ENCODE peak calls at places on chromosomes 13 and 19, in seven cellular contexts. G, L, C, J, Y, O and E are unnamed samples.

GRCh38 chr13:113143466-113144254 is 14.8 kb upstream of the PROZ start:
- DNase-seq in G (no peak), O (no peak), C (no peak), Y (no peak), L (no peak), J (no peak), E (no peak)

GRCh38 chr13:101343128-101343787 is 73.0 kb downstream of the NALCN start:
- DNase-seq in Y (no peak), J (no peak), L (no peak), G (no peak), C (no peak), O (no peak), E (no peak)

GRCh38 chr13:35086667-35087066 is 144.6 kb downstream of the NBEA start:
- DNase-seq in L (no peak), Y (no peak), G (no peak), J (no peak), C (no peak), O (no peak), E (no peak)

GRCh38 chr13:42102961-42103688 is 54.7 kb downstream of the DGKH start:
- DNase-seq in G (no peak), O (peak), J (no peak), Y (no peak), L (no peak), C (no peak), E (no peak)

GRCh38 chr13:113489171-113489548 is 1.4 kb downstream of the DCUN1D2 start:
- DNase-seq in J (no peak), C (no peak), G (no peak), O (no peak), Y (no peak), L (no peak), E (no peak)

GRCh38 chr19:35716735-35716984 is 1.1 kb upstream of the KMT2B start:
- DNase-seq in Y (no peak), C (no peak), G (no peak), J (no peak), O (no peak), L (no peak), E (no peak)

GRCh38 chr19:38250821-38251563 is 5.2 kb downstream of the PPP1R14A start:
- DNase-seq in L (peak), Y (no peak), J (peak), O (no peak), G (no peak), C (no peak), E (no peak)

GRCh38 chr19:35859414-35859813 is 2.7 kb downstream of the KIRREL2 start:
- DNase-seq in G (no peak), O (no peak), Y (no peak), L (no peak), C (no peak), J (no peak), E (no peak)

GRCh38 chr13:80340643-80341097 is 256 bp downstream of the SPRY2 start:
- DNase-seq in Y (no peak), G (peak), L (no peak), J (peak), O (no peak), C (peak), E (no peak)

GRCh38 chr13:38537026-38537425 is 149.9 kb upstream of the FREM2 start:
- DNase-seq in C (no peak), O (no peak), Y (no peak), L (no peak), G (no peak), J (no peak), E (no peak)

GRCh38 chr13:52450012-52450792 is at the start of gene VPS36:
- DNase-seq in G (peak), O (peak), C (peak), L (peak), Y (peak), J (peak), E (peak)

GRCh38 chr19:22628401-22628800 is 5.7 kb upstream of the ZNF492 start:
- DNase-seq in O (no peak), L (no peak), Y (no peak), J (no peak), G (no peak), C (no peak), E (no peak)

GRCh38 chr13:61084983-61085382 is 330.7 kb downstream of the PCDH20 start:
- DNase-seq in O (no peak), C (no peak), L (no peak), G (no peak), J (no peak), Y (no peak), E (no peak)

GRCh38 chr13:109782823-109783411 is 3.5 kb downstream of the IRS2 start:
- DNase-seq in C (no peak), G (peak), O (no peak), Y (no peak), L (no peak), J (no peak), E (no peak)

GRCh38 chr19:7340959-7341837 is 7.5 kb upstream of the ARHGEF18 start:
- DNase-seq in Y (peak), G (peak), C (peak), J (peak), L (peak), O (peak), E (no peak)

GRCh38 chr13:108322206-108322824 is 52.8 kb downstream of the TNFSF13B start:
- DNase-seq in L (no peak), C (no peak), Y (peak), O (no peak), J (peak), G (peak), E (no peak)
- TF ChIP-seq CTCF in L (peak), C (peak), Y (peak), O (peak), J (peak), G (peak), E (peak)

GRCh38 chr19:15379996-15380647 is 535 bp upstream of the AKAP8 start:
- DNase-seq in C (peak), O (no peak), Y (no peak), L (peak), G (peak), J (peak), E (no peak)
- TF ChIP-seq CTCF in C (no peak), O (no peak), Y (no peak), L (no peak), G (no peak), J (no peak), E (no peak)

DNA sequence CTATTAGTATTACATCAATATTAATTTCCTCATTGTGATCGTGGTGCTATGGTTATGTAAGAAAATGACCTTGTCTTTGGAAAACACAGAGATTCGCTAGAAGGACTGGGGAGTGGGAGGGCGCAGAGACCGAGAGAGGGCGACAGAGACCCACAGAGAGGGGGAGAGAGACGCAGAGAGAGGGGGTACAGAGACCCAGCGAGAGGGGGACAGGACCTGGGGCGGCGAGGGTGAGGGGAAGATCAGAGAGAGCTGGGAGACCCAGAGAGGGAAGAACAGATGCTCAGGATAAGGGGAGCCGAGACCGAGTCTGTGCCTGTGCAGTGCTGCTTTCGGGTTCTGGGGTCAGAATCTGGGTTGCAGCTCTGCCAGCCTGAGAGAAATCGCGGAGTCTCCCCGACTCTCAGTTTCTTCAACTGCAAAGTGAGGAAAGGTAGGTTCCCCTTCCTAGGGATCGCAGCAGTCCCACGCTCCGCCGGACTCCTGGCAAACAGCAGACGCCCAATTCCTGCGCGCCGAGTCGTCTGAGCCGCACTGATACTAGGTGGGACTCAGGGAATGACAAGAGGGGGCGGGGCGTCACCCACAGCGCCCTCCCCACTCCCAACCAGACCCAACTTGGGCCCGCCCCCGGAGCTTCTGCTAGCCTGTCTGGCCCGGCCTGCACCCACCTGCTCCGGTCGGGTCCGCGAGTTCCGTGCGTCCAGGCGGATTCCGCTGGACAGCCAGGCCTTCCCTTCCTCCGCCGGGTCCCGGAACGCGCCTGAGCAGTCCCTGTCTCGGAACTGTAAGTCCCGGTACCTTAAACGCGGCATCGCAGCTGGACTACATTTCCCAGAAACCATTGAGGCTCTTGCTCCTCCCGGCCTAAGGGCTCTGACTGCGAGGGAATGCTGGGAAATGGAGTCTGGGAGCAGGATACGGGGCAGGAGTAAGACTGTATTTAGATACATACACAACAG is 15.3 kb downstream of the IZUMO2 start:
- DNase-seq in O (peak), J (peak), C (peak), G (peak), L (peak), Y (peak), E (peak)
- TF ChIP-seq CTCF in O (peak), J (peak), C (peak), G (no peak), L (peak), Y (peak), E (no peak)

GRCh38 chr19:3556978-3557460 is 367 bp downstream of the MFSD12 start:
- DNase-seq in O (no peak), J (no peak), G (peak), L (no peak), Y (no peak), C (no peak), E (no peak)
- TF ChIP-seq CTCF in O (no peak), J (peak), G (no peak), L (no peak), Y (no peak), C (no peak), E (no peak)

DNA sequence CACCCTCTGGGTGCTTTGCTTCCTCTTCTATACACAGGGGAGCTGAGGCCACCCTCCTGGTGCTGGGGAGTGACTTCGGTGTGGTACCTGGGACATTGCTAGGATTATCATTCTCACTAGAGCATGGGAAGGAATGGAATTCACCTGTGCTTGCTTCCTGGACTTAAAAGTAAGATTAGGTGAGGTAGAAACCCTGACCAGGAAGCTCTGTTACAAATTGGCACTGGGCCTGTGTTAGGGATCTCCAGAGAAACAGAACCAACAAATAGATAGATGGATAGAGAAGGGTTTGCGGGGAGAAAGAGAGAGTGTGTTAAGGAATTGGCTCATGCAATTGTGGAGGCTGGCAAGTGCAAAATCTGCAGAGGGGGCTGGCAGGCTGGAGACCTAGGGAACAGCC is 13.9 kb upstream of the SIAH3 start:
- DNase-seq in C (no peak), G (no peak), Y (no peak), L (no peak), J (no peak), O (no peak), E (no peak)
- TF ChIP-seq CTCF in C (no peak), G (no peak), Y (no peak), L (no peak), J (no peak), O (no peak), E (no peak)

DNA sequence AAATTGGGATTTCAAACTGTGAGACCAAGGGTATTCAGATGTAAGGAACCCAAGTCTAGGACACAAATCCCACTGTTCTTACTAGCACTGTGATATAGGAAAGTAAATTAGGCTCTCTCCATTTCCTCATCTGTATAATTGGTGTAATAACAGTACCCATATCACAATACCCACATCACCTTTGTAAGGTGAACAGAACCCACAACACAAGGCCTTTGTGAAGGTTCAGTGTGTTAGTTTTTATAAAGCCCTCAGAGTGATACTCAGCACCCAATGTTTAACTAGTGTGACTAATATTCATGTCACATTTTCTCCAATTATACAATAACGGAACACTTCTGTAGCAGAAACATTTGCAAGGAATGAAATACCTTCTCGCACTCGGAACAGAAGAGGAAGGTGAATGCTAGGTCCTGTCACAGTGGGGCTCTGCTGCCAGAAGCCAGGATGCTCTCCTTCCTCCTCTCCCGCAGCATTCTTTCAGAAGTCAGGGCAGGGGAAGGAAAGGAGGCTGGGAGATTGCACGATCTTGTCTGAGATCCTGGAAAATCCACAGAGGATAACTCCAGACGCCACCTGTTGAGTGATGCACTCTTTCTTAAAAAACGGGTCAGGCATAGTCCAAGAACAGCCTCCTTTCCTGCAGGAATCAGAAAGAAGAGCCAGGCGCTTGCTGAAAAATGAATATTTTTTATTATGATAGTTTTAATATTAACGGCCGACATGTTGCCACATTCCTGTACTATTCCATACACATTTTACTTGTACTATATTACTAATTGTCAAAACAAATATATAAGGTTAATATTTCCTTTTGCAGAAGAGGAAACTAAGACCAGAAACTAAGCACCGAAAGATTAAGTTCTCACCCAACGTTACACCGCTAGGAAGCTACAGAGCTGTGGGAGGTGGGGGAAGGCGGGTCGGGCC is 762 bp downstream of the ZNF45 start:
- DNase-seq in L (no peak), Y (no peak), J (no peak), O (no peak), G (peak), C (no peak), E (no peak)
- TF ChIP-seq CTCF in L (no peak), Y (peak), J (peak), O (peak), G (no peak), C (no peak), E (no peak)

DNA sequence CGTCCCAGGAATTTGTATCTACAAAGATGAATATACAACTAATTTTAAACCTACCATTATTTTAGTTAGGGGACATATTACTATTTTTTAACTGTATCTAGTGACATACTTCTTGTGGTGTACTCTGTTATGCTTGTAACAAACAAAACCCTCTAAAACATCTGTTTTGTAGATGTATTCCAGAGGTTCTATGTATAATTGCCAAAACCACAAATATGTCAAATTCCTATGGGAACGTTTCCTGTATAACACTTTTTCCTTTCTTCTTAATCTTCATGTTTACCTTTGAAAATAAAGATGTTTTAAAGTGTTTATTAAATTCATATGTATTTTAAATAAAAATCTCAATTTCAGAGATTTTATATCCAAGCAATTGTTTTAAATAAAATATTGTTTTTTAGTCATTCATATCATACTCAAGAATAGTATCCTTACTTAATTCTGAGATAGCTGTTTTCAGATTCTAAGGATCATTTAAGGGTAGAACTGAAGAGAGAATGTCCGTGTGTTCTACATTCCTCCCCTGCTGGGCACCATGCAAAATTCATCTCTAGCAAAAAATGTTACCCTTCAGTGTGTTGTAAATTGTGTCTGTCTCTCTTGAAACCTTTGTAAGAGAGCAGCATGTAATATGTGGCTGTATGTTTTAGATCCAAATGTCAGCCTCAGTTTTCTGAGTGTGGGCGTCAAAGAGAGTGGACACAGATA is 1327.7 kb downstream of the EFNB2 start:
- DNase-seq in C (no peak), G (no peak), L (no peak), O (no peak), Y (no peak), J (no peak), E (no peak)
- TF ChIP-seq CTCF in C (no peak), G (no peak), L (no peak), O (no peak), Y (peak), J (peak), E (no peak)

DNA sequence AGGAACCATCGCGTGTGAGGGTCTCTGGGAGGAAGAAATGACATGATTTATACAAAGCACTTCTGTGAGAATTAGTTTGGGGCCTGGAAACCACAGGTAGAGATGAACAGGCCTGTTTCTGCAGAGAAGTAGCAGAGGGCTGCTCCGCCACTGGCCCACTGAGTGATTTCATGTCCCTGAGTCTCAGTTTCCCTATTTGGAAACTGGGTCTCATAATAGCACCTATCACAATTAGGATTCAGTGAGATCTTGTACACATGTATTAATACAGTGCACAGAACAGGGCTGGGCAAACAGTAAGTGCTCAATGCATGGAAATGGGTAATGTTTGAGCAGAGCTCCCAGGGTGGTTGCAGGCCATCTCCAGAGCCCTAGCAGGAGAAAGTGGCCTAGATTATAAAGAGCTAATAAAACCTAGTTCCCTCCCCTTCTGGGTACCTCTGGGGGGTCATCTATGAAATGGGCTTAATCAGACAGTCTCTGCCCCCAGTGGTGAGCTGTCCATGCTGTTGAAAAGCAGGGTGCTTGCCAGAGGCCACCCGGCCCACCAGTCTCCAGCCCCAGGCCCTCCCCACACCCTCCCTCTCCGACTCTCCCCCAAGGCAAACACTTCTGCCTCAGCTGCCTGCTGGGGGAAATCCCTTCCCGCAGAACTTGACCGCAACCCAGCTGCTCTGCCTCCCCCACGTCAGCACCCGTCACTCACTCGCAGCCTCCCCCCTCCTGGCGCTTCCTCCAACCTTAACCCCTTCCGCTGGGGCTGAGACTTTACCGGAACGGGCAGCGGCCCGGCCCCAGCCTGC is 4.5 kb downstream of the BCL3 start:
- DNase-seq in O (peak), Y (peak), J (peak), L (peak), G (peak), C (peak), E (peak)
- TF ChIP-seq CTCF in O (no peak), Y (no peak), J (peak), L (no peak), G (no peak), C (no peak), E (peak)

DNA sequence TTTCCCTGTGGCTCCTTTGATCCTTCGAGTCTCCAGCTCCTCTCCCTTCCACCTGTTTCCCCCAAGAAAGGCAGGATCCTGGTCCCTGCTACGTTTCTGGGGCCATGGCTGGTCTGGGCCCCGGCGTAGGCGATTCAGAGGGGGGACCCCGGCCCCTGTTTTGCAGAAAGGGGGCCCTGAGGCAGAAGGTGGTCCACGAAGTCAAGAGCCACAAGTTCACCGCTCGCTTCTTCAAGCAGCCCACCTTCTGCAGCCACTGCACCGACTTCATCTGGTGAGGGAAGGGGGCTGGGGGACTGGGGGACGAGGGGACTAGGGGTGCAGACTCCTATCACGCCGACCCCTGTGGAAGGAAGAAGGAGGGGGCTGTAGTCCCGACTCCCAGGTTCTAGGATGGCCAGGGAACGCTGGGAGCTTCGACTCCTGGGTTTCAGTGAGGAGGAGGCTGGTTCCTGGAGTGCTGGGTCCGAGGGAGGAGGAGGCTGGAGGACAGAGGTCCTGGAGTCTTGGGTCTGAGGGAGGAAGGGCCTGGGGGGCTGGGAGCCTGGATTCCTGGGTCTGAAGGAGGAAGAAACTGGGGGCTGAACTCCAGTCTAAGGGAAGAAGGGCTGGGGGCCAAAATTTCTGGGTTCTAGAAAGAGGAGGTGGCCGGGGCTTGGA is 524 bp downstream of the PRKCG start:
- DNase-seq in O (no peak), Y (no peak), J (no peak), L (no peak), G (no peak), C (no peak), E (no peak)
- TF ChIP-seq CTCF in O (no peak), Y (no peak), J (no peak), L (no peak), G (no peak), C (no peak), E (no peak)